ENCODE peak calls at places on chromosomes 2 and 18, in seven cellular contexts. G is T-cell, F is mesenteric fat pad, B is aorta, J is right lobe of liver, P is HEK293T, M is GF-D8. T is an unnamed sample.

GRCh38 chr18:76983613-76984051 is 149.0 kb downstream of the MBP start:
- DNase-seq in J (no peak), G (no peak), M (no peak), F (no peak), P (no peak), B (no peak), T (no peak)

GRCh38 chr2:168841445-168841844 is 39.0 kb downstream of the NOSTRIN start:
- DNase-seq in G (no peak), B (no peak), F (no peak), M (no peak), P (no peak), J (peak), T (no peak)

GRCh38 chr2:118055512-118056164 is 32.6 kb upstream of the INSIG2 start:
- DNase-seq in M (no peak), F (no peak), J (no peak), P (no peak), G (no peak), B (no peak), T (no peak)

GRCh38 chr2:231900975-231901374 is 25.2 kb downstream of the NPPC start:
- DNase-seq in F (no peak), M (no peak), P (no peak), G (no peak), J (no peak), B (no peak), T (no peak)

GRCh38 chr2:76283355-76283754 is 572.6 kb upstream of the GCFC2 start:
- DNase-seq in B (no peak), G (no peak), P (no peak), M (no peak), J (no peak), F (no peak), T (no peak)

GRCh38 chr2:185436787-185437372 is 301.7 kb upstream of the FSIP2 start:
- DNase-seq in P (no peak), J (no peak), F (no peak), G (no peak), B (no peak), M (no peak), T (no peak)

GRCh38 chr2:64829522-64829921 is 159.7 kb upstream of the SLC1A4 start:
- DNase-seq in J (no peak), G (no peak), M (no peak), B (no peak), F (no peak), P (no peak), T (no peak)

GRCh38 chr2:224260605-224261004 is 141.3 kb downstream of the FAM124B start:
- DNase-seq in G (no peak), M (no peak), J (no peak), F (no peak), P (no peak), B (no peak), T (no peak)

GRCh38 chr2:187500585-187501359 is 52.7 kb upstream of the CALCRL start:
- DNase-seq in J (no peak), F (no peak), M (no peak), B (no peak), G (no peak), P (peak), T (no peak)

GRCh38 chr2:230893881-230894781 is 29.4 kb downstream of the ITM2C start:
- DNase-seq in F (peak), B (no peak), J (peak), M (peak), G (no peak), P (no peak), T (peak)

GRCh38 chr2:234579231-234579962 is 82.5 kb upstream of the ARL4C start:
- DNase-seq in M (no peak), F (no peak), P (no peak), J (no peak), G (no peak), B (no peak), T (no peak)

GRCh38 chr2:37417321-37417720 is 72.9 kb downstream of the QPCT start:
- DNase-seq in M (no peak), F (no peak), B (no peak), P (no peak), G (no peak), J (no peak), T (no peak)

GRCh38 chr2:102025016-102025491 is 33.3 kb downstream of the IL1R2 start:
- DNase-seq in P (no peak), M (no peak), J (no peak), F (no peak), B (no peak), G (no peak), T (no peak)

GRCh38 chr2:85431787-85432186 is 13.3 kb downstream of the SH2D6 start:
- DNase-seq in J (no peak), P (no peak), G (no peak), F (peak), B (no peak), M (no peak), T (no peak)

GRCh38 chr2:152509772-152510491 is 175.0 kb downstream of the FMNL2 start:
- DNase-seq in M (no peak), B (no peak), P (no peak), G (no peak), J (no peak), F (no peak), T (no peak)

GRCh38 chr2:241911551-241911950 is 42.0 kb downstream of the RTP5 start:
- DNase-seq in M (no peak), F (peak), J (no peak), P (no peak), G (no peak), B (no peak), T (no peak)

GRCh38 chr2:111119004-111119846 is 1.5 kb upstream of the BCL2L11 start:
- DNase-seq in B (peak), G (peak), J (no peak), F (no peak), P (no peak), M (no peak), T (peak)

GRCh38 chr2:227805578-227805977 is 8.1 kb upstream of the CCL20 start:
- DNase-seq in M (peak), J (no peak), G (no peak), P (no peak), F (no peak), B (peak), T (peak)

GRCh38 chr2:180907731-180908130 is 72.7 kb upstream of the UBE2E3 start:
- DNase-seq in P (no peak), F (no peak), J (no peak), M (no peak), B (no peak), G (no peak), T (no peak)

GRCh38 chr2:27992787-27993747 is 102.5 kb downstream of the BABAM2 start:
- DNase-seq in B (no peak), P (no peak), F (no peak), M (peak), J (no peak), G (no peak), T (no peak)

GRCh38 chr2:216603010-216603883 is 30.0 kb upstream of the IGFBP2 start:
- DNase-seq in P (no peak), J (no peak), M (no peak), G (no peak), B (no peak), F (no peak), T (no peak)

GRCh38 chr2:182559623-182560022 is 132.8 kb upstream of the PDE1A start:
- DNase-seq in M (no peak), P (no peak), G (no peak), B (no peak), F (no peak), J (no peak), T (no peak)

GRCh38 chr2:136212426-136213378 is 94.8 kb upstream of the CXCR4 start:
- DNase-seq in G (peak), P (no peak), M (no peak), B (no peak), F (no peak), J (no peak), T (peak)

GRCh38 chr2:63099032-63099431 is 48.4 kb downstream of the OTX1 start:
- DNase-seq in G (no peak), B (no peak), J (no peak), F (no peak), M (no peak), P (no peak), T (no peak)

GRCh38 chr2:217593732-217594131 is 409.1 kb downstream of the TNS1 start:
- DNase-seq in B (no peak), G (no peak), F (no peak), J (no peak), M (no peak), P (no peak), T (no peak)

GRCh38 chr2:138762515-138762914 is 17.7 kb downstream of the NXPH2 start:
- DNase-seq in P (no peak), M (no peak), F (no peak), J (no peak), G (no peak), B (no peak), T (no peak)

GRCh38 chr18:79510046-79510685 is 114.4 kb downstream of the NFATC1 start:
- DNase-seq in J (peak), M (no peak), B (peak), G (no peak), P (no peak), F (peak), T (no peak)

GRCh38 chr18:67513285-67513684 is 3.2 kb downstream of the DSEL start:
- DNase-seq in J (no peak), P (no peak), B (no peak), M (no peak), G (no peak), F (no peak), T (no peak)

GRCh38 chr2:176114120-176114929 is 2.3 kb upstream of the HOXD10 start:
- DNase-seq in M (no peak), F (no peak), J (no peak), G (no peak), P (no peak), B (no peak), T (no peak)

GRCh38 chr2:20103514-20103913 is 52.1 kb upstream of the LAPTM4A start:
- DNase-seq in B (no peak), J (no peak), P (no peak), M (no peak), F (no peak), G (no peak), T (no peak)

GRCh38 chr18:79026491-79026890 is 42.7 kb upstream of the ATP9B start:
- DNase-seq in B (no peak), M (no peak), P (no peak), F (no peak), J (no peak), G (no peak), T (no peak)

GRCh38 chr2:165371356-165371755 is 98.1 kb upstream of the CSRNP3 start:
- DNase-seq in F (no peak), G (no peak), M (no peak), P (no peak), J (no peak), B (no peak), T (no peak)

GRCh38 chr2:128469203-128469602 is 150.5 kb upstream of the HS6ST1 start:
- DNase-seq in J (peak), G (no peak), F (no peak), B (no peak), M (no peak), P (peak), T (no peak)

GRCh38 chr2:216205486-216205885 is 96.3 kb downstream of the XRCC5 start:
- DNase-seq in M (no peak), G (no peak), F (no peak), J (no peak), B (no peak), P (no peak), T (no peak)

T was measured in activated CD8-positive, alpha-beta T cell treated with anti-CD3 and anti-CD28 coated beads, Interleukin-2, amount 10 ng/mL, durations not matched to agents 7 days and 5 days.